ENCODE peak calls at places on chromosomes 2 and 18, in ten cellular contexts. Y is heart left ventricle, I is spleen, A is SJSA1, G is left lung, D is HCT116, X is aorta, L is tibial artery, H is ovary, Z is esophagus squamous epithelium. P is an unnamed sample. For H3K4me1, the result is how much of the 10 kb centered on the place peaks cover.

GRCh38 chr2:216109962-216110614 is 940 bp downstream of the XRCC5 start:
- DNase-seq in Y (no peak), I (no peak), A (no peak), G (no peak), D (peak), X (no peak), L (no peak), H (no peak), Z (no peak), P (no peak)

GRCh38 chr2:99420751-99421299 is 69.0 kb downstream of the REV1 start:
- DNase-seq in Y (no peak), I (no peak), A (no peak), G (no peak), D (no peak), X (no peak), L (no peak), H (no peak), Z (no peak), P (no peak)

GRCh38 chr2:100062315-100062714 is 80.1 kb downstream of the AFF3 start:
- DNase-seq in Y (no peak), I (no peak), A (no peak), G (no peak), D (no peak), X (no peak), L (no peak), H (no peak), Z (no peak), P (no peak)

GRCh38 chr2:206970589-206971375 is 31.5 kb downstream of the CPO start:
- DNase-seq in Y (no peak), I (no peak), A (no peak), G (no peak), D (no peak), X (no peak), L (no peak), H (no peak), Z (no peak), P (no peak)

GRCh38 chr2:66748939-66749338 is 314.0 kb downstream of the MEIS1 start:
- DNase-seq in Y (no peak), I (no peak), A (no peak), G (no peak), D (no peak), X (no peak), L (no peak), H (no peak), Z (no peak), P (no peak)

GRCh38 chr2:111897924-111898702 is at the start of gene MERTK:
- DNase-seq in Y (peak), I (peak), A (no peak), G (peak), D (peak), X (peak), L (peak), H (peak), Z (no peak), P (peak)

GRCh38 chr18:50190236-50190635 is 4.7 kb downstream of the MYO5B start:
- DNase-seq in Y (no peak), I (no peak), A (no peak), G (no peak), D (no peak), X (no peak), L (no peak), H (no peak), Z (no peak), P (no peak)

GRCh38 chr2:184677171-184677570 is 78.8 kb downstream of the ZNF804A start:
- DNase-seq in Y (no peak), I (no peak), A (no peak), G (no peak), D (no peak), X (no peak), L (no peak), H (no peak), Z (no peak), P (no peak)

GRCh38 chr2:3348771-3349170 is 28.8 kb downstream of the EIPR1 start:
- DNase-seq in Y (no peak), I (no peak), A (no peak), G (no peak), D (no peak), X (no peak), L (no peak), H (no peak), Z (no peak), P (no peak)

GRCh38 chr2:161116463-161116960 is 43.7 kb upstream of the TANK start:
- DNase-seq in Y (no peak), I (no peak), A (no peak), G (no peak), D (no peak), X (no peak), L (no peak), H (no peak), Z (no peak), P (no peak)

GRCh38 chr2:147275943-147276342 is 568.9 kb upstream of the ACVR2A start:
- DNase-seq in Y (no peak), I (no peak), A (no peak), G (peak), D (peak), X (no peak), L (no peak), H (no peak), Z (no peak), P (peak)

GRCh38 chr2:133568172-133568571 is at the start of gene NCKAP5:
- DNase-seq in Y (no peak), I (no peak), A (peak), G (no peak), D (no peak), X (no peak), L (no peak), H (no peak), Z (no peak), P (peak)

GRCh38 chr2:85957256-85957655 is 68.5 kb upstream of the ST3GAL5 start:
- DNase-seq in Y (no peak), I (no peak), A (no peak), G (no peak), D (no peak), X (no peak), L (no peak), H (no peak), Z (no peak), P (no peak)

GRCh38 chr2:223944166-223944703 is 900 bp downstream of the WDFY1 start:
- DNase-seq in Y (peak), I (peak), A (peak), G (peak), D (no peak), X (peak), L (peak), H (peak), Z (no peak), P (peak)

GRCh38 chr2:142710336-142710735 is 167.1 kb upstream of the KYNU start:
- DNase-seq in Y (no peak), I (no peak), A (no peak), G (no peak), D (no peak), X (no peak), L (no peak), H (no peak), Z (no peak), P (no peak)

GRCh38 chr2:171550613-171551012 is 28.3 kb downstream of the CYBRD1 start:
- DNase-seq in Y (no peak), I (no peak), A (no peak), G (no peak), D (no peak), X (no peak), L (no peak), H (no peak), Z (no peak), P (no peak)

GRCh38 chr2:65877331-65877791 is 445.0 kb upstream of the SPRED2 start:
- DNase-seq in Y (no peak), I (no peak), A (peak), G (no peak), D (no peak), X (no peak), L (no peak), H (no peak), Z (no peak), P (no peak)

GRCh38 chr2:207251022-207251421 is 85.3 kb upstream of the KLF7 start:
- DNase-seq in Y (no peak), I (no peak), A (no peak), G (no peak), D (no peak), X (no peak), L (no peak), H (no peak), Z (no peak), P (no peak)

GRCh38 chr18:79354350-79354749 is 41.4 kb upstream of the NFATC1 start:
- DNase-seq in Y (no peak), I (no peak), A (no peak), G (no peak), D (no peak), X (no peak), L (no peak), H (no peak), Z (no peak), P (no peak)

GRCh38 chr2:2229898-2230817 is 100.9 kb downstream of the MYT1L start:
- DNase-seq in Y (no peak), I (no peak), A (no peak), G (no peak), D (no peak), X (no peak), L (no peak), H (no peak), Z (no peak), P (no peak)

GRCh38 chr2:201129044-201129505 is 13.1 kb downstream of the CFLAR start:
- DNase-seq in Y (peak), I (no peak), A (peak), G (no peak), D (no peak), X (no peak), L (no peak), H (no peak), Z (no peak), P (no peak)

GRCh38 chr18:57898506-57899124 is 95.5 kb upstream of the ATP8B1 start:
- DNase-seq in Y (no peak), I (no peak), A (no peak), G (no peak), D (no peak), X (no peak), L (no peak), H (no peak), Z (no peak), P (no peak)

GRCh38 chr2:128425731-128426620 is 107.3 kb upstream of the HS6ST1 start:
- DNase-seq in Y (peak), I (peak), A (peak), G (peak), D (no peak), X (peak), L (peak), H (peak), Z (no peak), P (peak)

GRCh38 chr2:11647834-11648600 is 22.0 kb downstream of the NTSR2 start:
- DNase-seq in Y (no peak), I (no peak), A (no peak), G (no peak), D (no peak), X (no peak), L (no peak), H (no peak), Z (no peak), P (peak)

GRCh38 chr2:45699032-45699658 is 47.7 kb downstream of the PRKCE start:
- DNase-seq in Y (no peak), I (no peak), A (no peak), G (no peak), D (no peak), X (no peak), L (no peak), H (no peak), Z (no peak), P (no peak)

GRCh38 chr2:8644605-8645175 is 37.2 kb upstream of the ID2 start:
- DNase-seq in Y (no peak), I (peak), A (no peak), G (peak), D (no peak), X (peak), L (no peak), H (no peak), Z (no peak), P (no peak)

GRCh38 chr2:121334581-121335293 is 49.7 kb upstream of the TFCP2L1 start:
- DNase-seq in Y (no peak), I (peak), A (no peak), G (no peak), D (no peak), X (no peak), L (peak), H (no peak), Z (no peak), P (peak)

GRCh38 chr2:136246086-136246669 is 128.2 kb upstream of the CXCR4 start:
- DNase-seq in Y (no peak), I (peak), A (peak), G (peak), D (peak), X (peak), L (peak), H (no peak), Z (peak), P (no peak)

GRCh38 chr2:54411801-54412354 is 44.2 kb upstream of the SPTBN1 start:
- DNase-seq in Y (no peak), I (no peak), A (no peak), G (no peak), D (no peak), X (no peak), L (no peak), H (no peak), Z (no peak), P (no peak)

GRCh38 chr2:68715353-68716041 is 19.1 kb upstream of the ARHGAP25 start:
- DNase-seq in Y (no peak), I (peak), A (no peak), G (no peak), D (peak), X (no peak), L (no peak), H (peak), Z (no peak), P (peak)

GRCh38 chr2:235054919-235055318 is 103.1 kb downstream of the SH3BP4 start:
- DNase-seq in Y (peak), I (peak), A (no peak), G (no peak), D (no peak), X (no peak), L (no peak), H (no peak), Z (no peak), P (no peak)

GRCh38 chr18:26190506-26190905 is 35.7 kb upstream of the TAF4B start:
- DNase-seq in Y (no peak), I (peak), A (no peak), G (no peak), D (no peak), X (no peak), L (no peak), H (no peak), Z (no peak), P (no peak)

GRCh38 chr2:237934186-237934585 is 32.6 kb upstream of the UBE2F start:
- DNase-seq in Y (no peak), I (peak), A (no peak), G (no peak), D (no peak), X (no peak), L (peak), H (no peak), Z (no peak), P (no peak)

GRCh38 chr2:113965644-113966043 is 75.8 kb downstream of the ACTR3 start:
- DNase-seq in Y (no peak), I (no peak), A (no peak), G (no peak), D (peak), X (no peak), L (no peak), H (no peak), Z (no peak), P (peak)

GRCh38 chr2:40488927-40489677 is 37.2 kb upstream of the SLC8A1 start:
- DNase-seq in Y (no peak), I (no peak), A (no peak), G (no peak), D (no peak), X (no peak), L (no peak), H (no peak), Z (no peak), P (no peak)

GRCh38 chr2:207315131-207315530 is 149.4 kb upstream of the KLF7 start:
- DNase-seq in Y (no peak), I (no peak), A (no peak), G (no peak), D (no peak), X (no peak), L (no peak), H (no peak), Z (no peak), P (no peak)

DNA sequence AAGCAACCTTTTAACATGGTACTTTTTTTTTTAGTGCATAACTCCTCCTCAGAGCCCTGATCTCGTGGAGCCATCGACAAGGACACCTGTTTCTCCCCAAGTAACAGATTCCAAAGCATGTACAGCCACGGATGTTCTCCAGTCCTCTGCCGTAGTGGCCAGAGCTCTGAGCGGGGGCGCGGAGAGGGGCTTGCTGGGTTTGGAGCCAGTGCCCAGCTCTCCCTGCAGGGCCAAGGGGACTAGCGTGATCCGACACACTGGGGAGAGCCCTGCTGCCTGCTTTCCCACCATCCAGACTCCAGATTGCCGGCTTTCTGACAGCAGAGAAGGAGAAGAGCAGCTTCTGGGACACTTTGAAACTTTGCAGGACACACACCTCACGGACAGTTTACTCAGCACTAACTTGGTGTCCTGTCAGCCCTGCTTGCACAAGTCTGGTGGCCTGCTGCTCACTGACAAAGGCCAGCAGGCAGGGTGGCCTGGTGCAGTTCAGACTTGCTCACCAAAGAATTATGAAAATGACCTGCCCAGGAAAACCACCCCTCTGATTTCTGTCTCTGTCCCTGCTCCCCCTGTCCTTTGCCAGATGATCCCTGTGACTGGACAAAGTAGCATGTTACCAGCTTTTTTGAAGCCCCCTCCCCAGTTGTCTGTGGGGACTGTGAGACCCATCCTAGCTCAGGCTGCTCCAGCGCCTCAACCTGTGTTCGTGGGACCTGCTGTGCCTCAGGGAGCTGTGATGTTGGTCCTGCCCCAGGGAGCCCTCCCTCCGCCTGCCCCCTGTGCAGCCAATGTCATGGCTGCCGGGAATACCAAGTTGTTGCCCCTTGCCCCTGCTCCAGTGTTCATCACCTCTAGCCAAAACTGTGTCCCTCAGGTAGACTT is 4.5 kb downstream of the KLF11 start:
- DNase-seq in Y (no peak), I (peak), A (no peak), G (peak), D (no peak), X (peak), L (no peak), H (no peak), Z (no peak), P (no peak)
- H3K4me1 ChIP-seq in Y (under half), I (under half), A (under half), G (half or more), D (under half), X (under half), L (under half), H (under half), Z (half or more), P (under half)

GRCh38 chr2:42927334-42928160 is 135.2 kb upstream of the HAAO start:
- DNase-seq in Y (peak), I (no peak), A (no peak), G (no peak), D (no peak), X (peak), L (no peak), H (peak), Z (no peak), P (no peak)
- H3K4me1 ChIP-seq in Y (under half), I (under half), A (half or more), G (half or more), D (under half), X (under half), L (half or more), H (half or more), Z (half or more), P (half or more)

GRCh38 chr2:233241803-233242202 is 9.7 kb upstream of the ATG16L1 start:
- DNase-seq in Y (no peak), I (no peak), A (no peak), G (no peak), D (no peak), X (no peak), L (no peak), H (no peak), Z (no peak), P (peak)
- H3K4me1 ChIP-seq in Y (under half), I (under half), A (under half), G (under half), D (under half), X (under half), L (under half), H (under half), Z (under half), P (under half)

GRCh38 chr2:105755895-105756294 is 11.2 kb downstream of the NCK2 start:
- DNase-seq in Y (no peak), I (no peak), A (no peak), G (no peak), D (no peak), X (no peak), L (no peak), H (no peak), Z (no peak), P (no peak)
- H3K4me1 ChIP-seq in Y (under half), I (under half), A (under half), G (under half), D (under half), X (under half), L (under half), H (under half), Z (half or more), P (under half)

GRCh38 chr2:62662548-62662947 is 43.0 kb upstream of the EHBP1 start:
- DNase-seq in Y (no peak), I (no peak), A (no peak), G (no peak), D (no peak), X (no peak), L (no peak), H (peak), Z (no peak), P (no peak)
- H3K4me1 ChIP-seq in Y (under half), I (under half), A (half or more), G (under half), D (under half), X (under half), L (under half), H (under half), Z (half or more), P (under half)

DNA sequence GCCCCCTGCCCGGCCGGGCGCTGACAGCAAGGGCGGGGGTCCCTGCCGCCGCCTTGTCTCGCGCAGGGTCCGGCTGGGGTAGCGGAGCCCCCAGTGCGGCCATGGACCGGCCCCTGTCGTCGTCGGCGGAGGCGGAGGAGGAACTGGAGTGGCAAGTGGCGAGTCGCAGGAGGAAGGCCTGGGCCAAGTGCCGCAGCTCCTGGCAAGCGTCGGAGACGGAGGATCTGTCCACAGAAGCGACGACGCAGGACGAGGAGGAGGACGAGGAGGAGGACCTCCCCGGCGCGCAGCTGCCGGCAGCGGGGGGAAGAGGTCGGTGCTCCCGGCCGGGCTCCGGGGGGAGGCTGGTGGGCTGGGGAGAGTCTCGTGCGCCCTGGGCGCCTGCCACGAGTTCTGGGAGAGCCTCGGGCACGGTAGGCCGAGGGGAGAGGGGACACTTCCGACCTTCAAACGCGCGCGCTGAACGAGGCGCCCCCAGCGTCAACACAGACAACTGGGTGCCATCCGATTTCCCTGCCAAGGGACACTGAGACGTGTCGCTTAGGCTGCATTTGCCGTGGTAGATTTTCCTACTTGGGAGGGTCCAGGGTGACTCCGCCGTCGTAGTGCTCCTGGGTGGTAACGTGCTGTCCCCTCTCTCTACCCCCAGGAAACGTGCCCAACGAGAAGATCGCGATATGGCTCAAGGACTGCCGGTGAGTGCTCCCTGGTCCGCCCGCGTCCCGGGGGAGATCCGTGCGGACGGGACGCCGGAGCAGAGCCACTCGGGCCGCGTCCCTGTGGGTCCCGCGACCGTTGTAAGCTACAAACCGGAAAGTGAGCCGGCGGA is 650 bp downstream of the ITPRID2 start:
- DNase-seq in Y (peak), I (peak), A (peak), G (peak), D (peak), X (peak), L (peak), H (peak), Z (peak), P (peak)
- H3K4me1 ChIP-seq in Y (under half), I (under half), A (under half), G (under half), D (half or more), X (under half), L (under half), H (under half), Z (half or more), P (under half)